ENCODE peak calls at places on chromosomes 13 and 19, in ten cellular contexts. P is heart left ventricle, S is lower leg skin, B is omental fat pad, X is MCF 10A, F is Panc1, J is AG09309, D is cardiac fibroblast, R is H1, Z is esophagus squamous epithelium. U is an unnamed sample.

GRCh38 chr13:33493672-33494365 is 208.3 kb upstream of the STARD13 start:
- DNase-seq in P (no peak), S (no peak), B (no peak), X (no peak), F (no peak), J (no peak), D (no peak), R (no peak), Z (no peak), U (no peak)

GRCh38 chr13:113046066-113046882 is 59.3 kb upstream of the F7 start:
- DNase-seq in P (no peak), S (no peak), B (no peak), X (no peak), F (no peak), J (no peak), D (no peak), R (no peak), Z (no peak), U (no peak)

GRCh38 chr19:8615813-8616596 is 5.5 kb upstream of the ADAMTS10 start:
- DNase-seq in P (no peak), S (peak), B (peak), X (peak), F (no peak), J (no peak), D (peak), R (no peak), Z (no peak), U (no peak)

GRCh38 chr13:50484472-50485113 is 358.9 kb downstream of the DLEU7 start:
- DNase-seq in P (no peak), S (no peak), B (no peak), X (no peak), F (no peak), J (no peak), D (no peak), R (no peak), Z (no peak), U (no peak)

GRCh38 chr13:114021464-114022308 is 47.8 kb upstream of the C13orf46 start:
- DNase-seq in P (no peak), S (no peak), B (no peak), X (no peak), F (no peak), J (no peak), D (no peak), R (no peak), Z (no peak), U (no peak)

GRCh38 chr13:77853701-77854100 is 64.9 kb downstream of the EDNRB start:
- DNase-seq in P (no peak), S (no peak), B (no peak), X (no peak), F (no peak), J (no peak), D (no peak), R (peak), Z (no peak), U (no peak)

GRCh38 chr19:55457683-55458457 is 3.6 kb downstream of the ISOC2 start:
- DNase-seq in P (no peak), S (no peak), B (no peak), X (no peak), F (no peak), J (no peak), D (no peak), R (no peak), Z (no peak), U (no peak)

GRCh38 chr13:49185264-49185663 is 34.9 kb upstream of the MLNR start:
- DNase-seq in P (no peak), S (no peak), B (no peak), X (no peak), F (no peak), J (no peak), D (no peak), R (no peak), Z (no peak), U (no peak)

GRCh38 chr19:31066385-31066784 is 282.9 kb downstream of the TSHZ3 start:
- DNase-seq in P (no peak), S (peak), B (no peak), X (peak), F (peak), J (peak), D (peak), R (no peak), Z (no peak), U (no peak)

GRCh38 chr13:25971077-25971476 is 80.7 kb downstream of the SHISA2 start:
- DNase-seq in P (no peak), S (no peak), B (no peak), X (no peak), F (no peak), J (no peak), D (no peak), R (no peak), Z (no peak), U (no peak)

GRCh38 chr19:8690753-8691539 is 7.6 kb downstream of the ACTL9 start:
- DNase-seq in P (no peak), S (no peak), B (no peak), X (no peak), F (no peak), J (no peak), D (no peak), R (no peak), Z (no peak), U (no peak)

GRCh38 chr19:46608178-46608577 is 7.0 kb downstream of the CALM3 start:
- DNase-seq in P (no peak), S (no peak), B (no peak), X (no peak), F (no peak), J (no peak), D (no peak), R (no peak), Z (no peak), U (no peak)
- TF ChIP-seq CTCF in P (no peak), S (no peak), B (no peak), X (no peak), F (no peak), J (no peak), D (no peak), R (no peak), Z (no peak), U (no peak)

GRCh38 chr13:94168784-94169512 is 310.5 kb downstream of the DCT start:
- DNase-seq in P (no peak), S (no peak), B (no peak), X (peak), F (no peak), J (no peak), D (peak), R (no peak), Z (no peak), U (no peak)
- TF ChIP-seq CTCF in P (no peak), S (no peak), B (no peak), X (no peak), F (no peak), J (no peak), D (no peak), R (no peak), Z (no peak), U (no peak)

GRCh38 chr13:102399791-102400618 is 1.8 kb downstream of the FGF14 start:
- DNase-seq in P (peak), S (no peak), B (no peak), X (no peak), F (no peak), J (no peak), D (no peak), R (no peak), Z (no peak), U (no peak)
- TF ChIP-seq CTCF in P (no peak), S (no peak), B (no peak), X (no peak), F (peak), J (peak), D (no peak), R (no peak), Z (no peak), U (no peak)

DNA sequence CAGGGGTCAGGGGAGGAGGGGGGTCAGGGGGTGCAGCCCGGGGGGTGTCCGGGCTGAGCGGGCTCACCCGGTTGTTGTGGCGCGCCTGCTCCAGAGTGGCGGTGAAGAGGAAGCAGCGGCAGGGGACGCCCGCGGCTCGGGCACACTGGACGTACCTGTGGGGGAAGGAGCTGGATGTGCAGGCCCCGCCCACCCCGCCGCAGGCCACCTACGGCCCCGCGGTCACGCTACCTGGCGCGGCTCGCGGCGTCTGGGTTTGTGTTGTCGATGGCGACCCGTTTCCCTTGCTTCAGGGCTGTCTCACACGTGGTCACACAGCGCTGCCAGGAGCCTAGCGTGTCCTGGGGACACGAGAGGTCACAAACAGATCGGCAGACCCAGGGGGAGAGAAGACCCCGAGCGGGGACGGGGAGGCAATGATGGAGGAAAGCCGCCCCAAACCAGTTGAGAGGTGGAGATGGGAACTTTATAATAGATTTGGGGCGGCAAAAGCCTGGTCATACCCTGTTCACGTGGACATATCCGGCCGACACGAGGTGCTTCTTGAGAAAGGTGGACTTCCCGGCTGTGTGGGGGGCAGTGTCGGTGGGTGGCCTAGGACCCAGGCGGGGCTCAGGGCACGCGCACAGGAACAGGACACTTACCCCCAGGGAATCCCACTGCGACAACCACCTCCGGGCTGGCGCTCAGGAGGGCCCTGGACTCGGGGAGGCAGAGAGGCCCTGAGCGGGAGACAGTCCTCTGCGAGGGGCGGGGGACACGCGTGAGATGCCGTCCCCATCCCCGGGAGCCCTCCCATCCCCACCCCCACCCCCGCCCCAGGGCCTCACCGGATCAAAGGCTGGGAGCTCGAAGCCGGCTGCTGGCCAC is 5.6 kb downstream of the PNKP start:
- DNase-seq in P (no peak), S (no peak), B (no peak), X (no peak), F (no peak), J (no peak), D (no peak), R (no peak), Z (no peak), U (no peak)
- TF ChIP-seq CTCF in P (no peak), S (no peak), B (no peak), X (no peak), F (peak), J (no peak), D (no peak), R (no peak), Z (no peak), U (no peak)

GRCh38 chr19:3970808-3971598 is at the start of gene DAPK3:
- DNase-seq in P (peak), S (peak), B (peak), X (peak), F (peak), J (peak), D (peak), R (peak), Z (peak), U (peak)
- TF ChIP-seq CTCF in P (no peak), S (no peak), B (no peak), X (no peak), F (no peak), J (no peak), D (no peak), R (no peak), Z (peak), U (no peak)

GRCh38 chr19:35332817-35333216 is 3.8 kb downstream of the CD22 start:
- DNase-seq in P (no peak), S (no peak), B (no peak), X (no peak), F (no peak), J (no peak), D (no peak), R (no peak), Z (no peak), U (no peak)
- TF ChIP-seq CTCF in P (no peak), S (no peak), B (no peak), X (no peak), F (no peak), J (no peak), D (no peak), R (no peak), Z (no peak), U (no peak)

DNA sequence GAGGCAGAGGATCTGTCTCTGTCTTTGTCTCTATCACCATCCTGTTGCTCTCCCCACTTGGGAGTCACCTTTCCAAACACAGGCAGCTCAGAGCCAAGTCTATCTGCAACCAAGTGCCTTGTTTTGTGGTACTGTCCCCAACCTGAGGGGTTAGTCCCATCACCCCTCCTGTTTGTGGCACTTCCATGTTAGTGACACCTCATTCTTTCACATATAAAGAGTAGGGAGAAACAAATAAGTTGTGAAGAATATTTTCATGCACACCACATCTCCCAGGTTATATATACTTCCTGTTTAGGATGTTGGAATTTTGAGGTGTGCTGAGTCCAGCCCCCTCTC is 3.7 kb downstream of the GDF15 start:
- DNase-seq in P (no peak), S (no peak), B (no peak), X (no peak), F (no peak), J (no peak), D (no peak), R (no peak), Z (no peak), U (no peak)
- TF ChIP-seq CTCF in P (no peak), S (no peak), B (no peak), X (no peak), F (no peak), J (no peak), D (no peak), R (no peak), Z (no peak), U (no peak)

DNA sequence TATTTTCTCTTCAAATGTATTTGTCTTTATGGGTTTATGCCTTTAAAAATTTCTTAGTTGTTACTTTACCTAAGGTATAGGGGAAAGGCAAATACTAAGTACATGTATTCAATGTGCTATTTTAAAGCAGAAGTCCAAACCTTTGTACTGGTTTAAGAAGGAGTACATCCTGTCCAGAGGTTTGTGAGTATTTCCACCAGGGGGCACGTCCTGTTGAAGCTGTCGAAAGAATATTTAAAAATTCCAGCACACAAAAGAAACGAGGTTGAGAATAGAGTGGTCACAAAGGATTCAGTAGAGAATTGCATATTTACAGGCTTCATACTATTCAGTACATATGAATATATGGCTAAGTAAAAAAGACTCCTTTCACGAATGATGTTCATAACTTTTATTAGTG is 59.8 kb downstream of the URI1 start:
- DNase-seq in P (no peak), S (no peak), B (no peak), X (peak), F (no peak), J (no peak), D (peak), R (no peak), Z (no peak), U (no peak)
- TF ChIP-seq CTCF in P (no peak), S (no peak), B (no peak), X (no peak), F (peak), J (no peak), D (peak), R (no peak), Z (no peak), U (peak)

GRCh38 chr19:45130888-45131615 is 29.7 kb downstream of the NKPD1 start:
- DNase-seq in P (no peak), S (no peak), B (no peak), X (peak), F (no peak), J (no peak), D (no peak), R (no peak), Z (no peak), U (no peak)
- TF ChIP-seq CTCF in P (no peak), S (no peak), B (no peak), X (peak), F (no peak), J (no peak), D (no peak), R (no peak), Z (peak), U (peak)